ENCODE peak calls at places on chromosomes 5 and 9, in seven cellular contexts. N is OCI-LY7, I is keratinocyte, F is testis, O is neural progenitor cell, T is colonic mucosa, Y is transverse colon. Z is an unnamed sample.

GRCh38 chr5:84729326-84729725 is 344.6 kb upstream of the EDIL3 start:
- DNase-seq in N (no peak), I (no peak), F (no peak), O (no peak), T (no peak), Y (no peak), Z (no peak)

GRCh38 chr5:139043127-139043905 is 154.9 kb downstream of the SIL1 start:
- DNase-seq in N (no peak), I (no peak), F (no peak), O (no peak), T (no peak), Y (no peak), Z (no peak)

GRCh38 chr9:80784647-80785046 is 904.7 kb downstream of the TLE1 start:
- DNase-seq in N (no peak), I (no peak), F (no peak), O (no peak), T (no peak), Y (no peak), Z (no peak)

GRCh38 chr9:85004818-85005413 is 335.4 kb downstream of the NTRK2 start:
- DNase-seq in N (no peak), I (no peak), F (no peak), O (no peak), T (no peak), Y (no peak), Z (no peak)

GRCh38 chr9:18072967-18073366 is 401.0 kb upstream of the ADAMTSL1 start:
- DNase-seq in N (no peak), I (no peak), F (no peak), O (no peak), T (no peak), Y (no peak), Z (no peak)

GRCh38 chr9:116208417-116209232 is 55.0 kb downstream of the PAPPA start:
- DNase-seq in N (no peak), I (no peak), F (no peak), O (no peak), T (no peak), Y (no peak), Z (no peak)

GRCh38 chr5:90548069-90548593 is 10.5 kb upstream of the ADGRV1 start:
- DNase-seq in N (no peak), I (no peak), F (no peak), O (no peak), T (peak; percentile 79), Y (peak; percentile 74), Z (no peak)

GRCh38 chr9:89991204-89991790 is 386.5 kb downstream of the GADD45G start:
- DNase-seq in N (no peak), I (no peak), F (no peak), O (no peak), T (no peak), Y (no peak), Z (no peak)

GRCh38 chr5:7856855-7857254 is 5.9 kb upstream of the CFAP90 start:
- DNase-seq in N (peak; percentile 24), I (no peak), F (peak; percentile 21), O (peak; percentile 68), T (no peak), Y (peak; percentile 10), Z (peak; percentile 79)

GRCh38 chr5:85458319-85458718 is 1073.6 kb upstream of the EDIL3 start:
- DNase-seq in N (no peak), I (no peak), F (no peak), O (no peak), T (no peak), Y (no peak), Z (no peak)

GRCh38 chr5:150279618-150280017 is 10.0 kb downstream of the CAMK2A start:
- DNase-seq in N (no peak), I (no peak), F (no peak), O (no peak), T (no peak), Y (no peak), Z (peak; percentile 68)

GRCh38 chr5:113447651-113448050 is 12.9 kb upstream of the TSSK1B start:
- DNase-seq in N (no peak), I (no peak), F (no peak), O (peak; percentile 47), T (no peak), Y (no peak), Z (no peak)

GRCh38 chr5:543755-544674 is 19.8 kb upstream of the SLC9A3 start:
- DNase-seq in N (peak; percentile 90), I (no peak), F (no peak), O (no peak), T (peak; percentile 77), Y (peak; percentile 77), Z (no peak)

GRCh38 chr5:501833-502184 is 22.4 kb downstream of the SLC9A3 start:
- DNase-seq in N (no peak), I (no peak), F (no peak), O (no peak), T (no peak), Y (no peak), Z (no peak)

GRCh38 chr5:66717455-66718373 is 121.5 kb downstream of the MAST4 start:
- DNase-seq in N (no peak), I (no peak), F (no peak), O (no peak), T (no peak), Y (no peak), Z (no peak)

GRCh38 chr5:124996764-124997077 is 250.3 kb upstream of the ZNF608 start:
- DNase-seq in N (no peak), I (no peak), F (no peak), O (peak; percentile 85), T (no peak), Y (no peak), Z (no peak)

GRCh38 chr5:171386861-171387254 is 791 bp upstream of the NPM1 start:
- DNase-seq in N (no peak), I (no peak), F (peak; percentile 34), O (peak; percentile 62), T (no peak), Y (no peak), Z (peak; percentile 66)

GRCh38 chr9:21709464-21710058 is 92.9 kb upstream of the MTAP start:
- DNase-seq in N (peak; percentile 69), I (peak; percentile 49), F (peak; percentile 87), O (peak; percentile 78), T (peak; percentile 70), Y (peak; percentile 45), Z (peak; percentile 90)

GRCh38 chr5:81606150-81606549 is 144.7 kb downstream of the SSBP2 start:
- DNase-seq in N (no peak), I (no peak), F (no peak), O (peak; percentile 87), T (no peak), Y (no peak), Z (peak; percentile 65)

GRCh38 chr5:139012170-139012569 is 137.0 kb upstream of the LRRTM2 start:
- DNase-seq in N (no peak), I (no peak), F (no peak), O (no peak), T (no peak), Y (no peak), Z (peak; percentile 73)

GRCh38 chr5:84623034-84623433 is 238.4 kb upstream of the EDIL3 start:
- DNase-seq in N (no peak), I (no peak), F (no peak), O (no peak), T (no peak), Y (no peak), Z (no peak)

GRCh38 chr5:131379071-131379538 is 115.3 kb downstream of the CDC42SE2 start:
- DNase-seq in N (no peak), I (no peak), F (no peak), O (no peak), T (no peak), Y (no peak), Z (no peak)

GRCh38 chr5:38595149-38595725 is 38.8 kb upstream of the LIFR start:
- DNase-seq in N (no peak), I (peak; percentile 35), F (no peak), O (peak; percentile 3), T (no peak), Y (no peak), Z (peak; percentile 58)

DNA sequence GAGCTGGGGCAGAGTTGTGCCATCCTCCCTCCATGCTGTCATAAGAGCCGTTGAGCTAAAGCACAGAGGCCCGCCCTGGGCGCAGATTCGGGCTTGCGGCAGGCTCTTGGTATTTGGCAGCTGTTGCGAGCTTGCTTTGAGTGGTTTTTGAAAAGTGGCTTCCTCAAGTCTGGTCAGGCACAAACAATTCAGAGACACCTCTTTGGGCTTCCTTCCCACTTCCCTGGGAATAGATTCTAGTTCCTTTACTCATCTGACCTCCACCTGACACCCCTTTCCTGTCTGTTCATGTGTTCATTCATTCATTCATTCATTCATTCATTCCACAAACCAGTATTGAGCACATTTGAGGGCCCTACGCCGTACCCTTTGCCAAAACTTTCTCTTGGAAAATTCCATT is 27.4 kb downstream of the NCS1 start:
- DNase-seq in N (no peak), I (peak; percentile 63), F (no peak), O (no peak), T (no peak), Y (no peak), Z (no peak)
- H3K4me1 ChIP-seq in N (no peaks in the 10 kb centered on the region), I (peaks cover 57% of the 10 kb centered on the region), F (peaks cover 3% of the 10 kb centered on the region), O (peaks cover 18% of the 10 kb centered on the region), T (no peaks in the 10 kb centered on the region), Y (peaks cover 14% of the 10 kb centered on the region), Z (no peaks in the 10 kb centered on the region)

DNA sequence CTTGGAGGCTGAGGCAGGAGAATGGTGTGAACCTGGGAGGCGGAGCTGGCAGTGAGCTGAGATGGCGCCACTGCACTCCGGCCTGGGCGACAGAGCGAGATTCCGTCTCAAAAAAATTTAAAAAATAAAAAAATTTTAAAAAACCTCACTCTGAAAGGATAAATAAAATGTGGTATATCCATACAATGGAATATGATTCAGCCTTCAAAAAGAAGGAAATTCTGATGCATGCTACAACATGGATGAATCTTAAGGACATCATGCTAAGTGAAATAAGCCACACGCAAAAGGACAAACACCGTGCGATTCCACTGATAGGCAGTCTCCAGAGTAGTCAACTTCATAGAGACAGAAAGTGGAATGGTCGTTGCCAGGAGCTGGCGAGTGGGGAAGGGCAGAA is 8.4 kb downstream of the DBN1 start:
- DNase-seq in N (no peak), I (no peak), F (no peak), O (no peak), T (no peak), Y (no peak), Z (no peak)
- H3K36me3 ChIP-seq in N (no peaks in the 10 kb centered on the region), I (peaks cover 26% of the 10 kb centered on the region), F (no peaks in the 10 kb centered on the region), O (peaks cover 14% of the 10 kb centered on the region), T (no peaks in the 10 kb centered on the region), Y (no peaks in the 10 kb centered on the region), Z (peaks cover 88% of the 10 kb centered on the region)

DNA sequence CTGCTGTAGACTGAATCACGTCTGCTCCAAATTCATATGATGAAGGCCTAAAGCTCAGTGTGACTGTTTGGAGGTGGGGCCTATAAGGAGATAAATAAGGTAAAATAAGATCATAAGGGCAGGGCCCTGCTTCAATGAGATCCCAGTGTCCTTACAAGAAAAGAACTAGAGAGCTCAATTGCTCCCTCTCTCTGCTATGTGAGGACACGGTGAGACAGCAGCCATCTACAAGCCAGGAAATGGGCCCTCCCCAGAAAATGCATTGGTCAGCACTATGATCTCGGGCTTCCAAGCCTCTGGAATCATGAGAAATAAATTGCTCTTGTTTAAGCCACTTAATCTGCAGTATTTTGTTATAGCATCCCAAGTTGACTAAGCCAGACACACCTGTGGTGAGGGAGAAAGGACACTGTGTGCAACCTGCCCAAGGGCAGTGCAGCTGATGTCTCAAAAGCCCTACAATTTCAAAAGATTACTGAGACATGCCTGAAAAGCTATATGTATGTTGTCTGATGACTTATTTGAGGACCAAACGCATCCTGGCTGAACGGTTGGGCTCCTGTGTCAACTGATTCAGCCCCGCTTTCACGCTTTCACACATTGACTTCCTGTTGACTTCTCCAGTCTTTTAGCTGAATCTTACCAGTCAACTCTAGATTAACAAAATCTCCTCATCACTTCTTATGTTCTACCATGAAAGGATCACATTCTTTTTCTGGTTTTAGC is 13.2 kb downstream of the GZMK start:
- DNase-seq in N (peak; percentile 22), I (no peak), F (no peak), O (peak; percentile 43), T (no peak), Y (peak; percentile 20), Z (peak; percentile 70)
- TF ChIP-seq CTCF in N (no peak), I (peak; percentile 18), F (no peak), O (peak; percentile 23), T (no peak), Y (no peak), Z (peak; percentile 65)

GRCh38 chr9:7210854-7211637 is 453.3 kb downstream of the KDM4C start:
- DNase-seq in N (no peak), I (no peak), F (no peak), O (no peak), T (no peak), Y (no peak), Z (no peak)
- H3K4me1 ChIP-seq in N (no peaks in the 10 kb centered on the region), I (no peaks in the 10 kb centered on the region), F (no peaks in the 10 kb centered on the region), O (peaks cover 9% of the 10 kb centered on the region), T (no peaks in the 10 kb centered on the region), Y (no peaks in the 10 kb centered on the region), Z (no peaks in the 10 kb centered on the region)

Z was measured in endodermal cell.